ENCODE peak calls at places on chromosomes 16 and 17, in seven cellular contexts. One of them, this sample, is unnamed.

GRCh38 chr17:2782030-2782429 is 14.2 kb upstream of the RAP1GAP2 start:
- DNase-seq in A549: peak; percentile 41
- DNase-seq in nephron progenitor cell: no peak
- DNase-seq in AG09309: no peak
- DNase-seq in Caco-2: no peak
- DNase-seq in ascending aorta: no peak
- DNase-seq in mucosa of descending colon: no peak
- DNase-seq in this sample: peak; percentile 12

GRCh38 chr16:57639172-57639571 is 10.7 kb downstream of the ADGRG1 start:
- DNase-seq in A549: no peak
- DNase-seq in nephron progenitor cell: peak; percentile 83
- DNase-seq in AG09309: no peak
- DNase-seq in Caco-2: no peak
- DNase-seq in ascending aorta: no peak
- DNase-seq in mucosa of descending colon: no peak
- DNase-seq in this sample: no peak

GRCh38 chr17:57396515-57396921 is 140.2 kb downstream of the MSI2 start:
- DNase-seq in A549: no peak
- DNase-seq in nephron progenitor cell: peak; percentile 57
- DNase-seq in AG09309: no peak
- DNase-seq in Caco-2: no peak
- DNase-seq in ascending aorta: no peak
- DNase-seq in mucosa of descending colon: peak; percentile 48
- DNase-seq in this sample: no peak

GRCh38 chr17:56699186-56699895 is 105.8 kb downstream of the NOG start:
- DNase-seq in A549: peak; percentile 97
- DNase-seq in nephron progenitor cell: peak; percentile 55
- DNase-seq in AG09309: peak; percentile 85
- DNase-seq in Caco-2: peak; percentile 88
- DNase-seq in ascending aorta: peak; percentile 73
- DNase-seq in mucosa of descending colon: peak; percentile 29
- DNase-seq in this sample: peak; percentile 97

GRCh38 chr17:81448442-81448841 is 53.2 kb downstream of the BAHCC1 start:
- DNase-seq in A549: no peak
- DNase-seq in nephron progenitor cell: no peak
- DNase-seq in AG09309: no peak
- DNase-seq in Caco-2: no peak
- DNase-seq in ascending aorta: no peak
- DNase-seq in mucosa of descending colon: no peak
- DNase-seq in this sample: no peak

GRCh38 chr17:58513913-58514794 is at the start of gene MTMR4:
- DNase-seq in A549: peak; percentile 62
- DNase-seq in nephron progenitor cell: peak; percentile 90
- DNase-seq in AG09309: no peak
- DNase-seq in Caco-2: peak; percentile 87
- DNase-seq in ascending aorta: peak; percentile 91
- DNase-seq in mucosa of descending colon: peak; percentile 82
- DNase-seq in this sample: no peak

GRCh38 chr17:55795098-55795497 is 44.2 kb downstream of the PCTP start:
- DNase-seq in A549: no peak
- DNase-seq in nephron progenitor cell: no peak
- DNase-seq in AG09309: no peak
- DNase-seq in Caco-2: no peak
- DNase-seq in ascending aorta: no peak
- DNase-seq in mucosa of descending colon: no peak
- DNase-seq in this sample: no peak

GRCh38 chr17:28086519-28086918 is 44.0 kb downstream of the NLK start:
- DNase-seq in A549: no peak
- DNase-seq in nephron progenitor cell: no peak
- DNase-seq in AG09309: no peak
- DNase-seq in Caco-2: no peak
- DNase-seq in ascending aorta: no peak
- DNase-seq in mucosa of descending colon: no peak
- DNase-seq in this sample: no peak

GRCh38 chr16:49434733-49435132 is 61.1 kb downstream of the C16orf78 start:
- DNase-seq in A549: no peak
- DNase-seq in nephron progenitor cell: no peak
- DNase-seq in AG09309: no peak
- DNase-seq in Caco-2: no peak
- DNase-seq in ascending aorta: no peak
- DNase-seq in mucosa of descending colon: no peak
- DNase-seq in this sample: no peak

GRCh38 chr16:11448796-11449416 is 103.6 kb downstream of the RMI2 start:
- DNase-seq in A549: no peak
- DNase-seq in nephron progenitor cell: no peak
- DNase-seq in AG09309: no peak
- DNase-seq in Caco-2: no peak
- DNase-seq in ascending aorta: no peak
- DNase-seq in mucosa of descending colon: no peak
- DNase-seq in this sample: no peak

DNA sequence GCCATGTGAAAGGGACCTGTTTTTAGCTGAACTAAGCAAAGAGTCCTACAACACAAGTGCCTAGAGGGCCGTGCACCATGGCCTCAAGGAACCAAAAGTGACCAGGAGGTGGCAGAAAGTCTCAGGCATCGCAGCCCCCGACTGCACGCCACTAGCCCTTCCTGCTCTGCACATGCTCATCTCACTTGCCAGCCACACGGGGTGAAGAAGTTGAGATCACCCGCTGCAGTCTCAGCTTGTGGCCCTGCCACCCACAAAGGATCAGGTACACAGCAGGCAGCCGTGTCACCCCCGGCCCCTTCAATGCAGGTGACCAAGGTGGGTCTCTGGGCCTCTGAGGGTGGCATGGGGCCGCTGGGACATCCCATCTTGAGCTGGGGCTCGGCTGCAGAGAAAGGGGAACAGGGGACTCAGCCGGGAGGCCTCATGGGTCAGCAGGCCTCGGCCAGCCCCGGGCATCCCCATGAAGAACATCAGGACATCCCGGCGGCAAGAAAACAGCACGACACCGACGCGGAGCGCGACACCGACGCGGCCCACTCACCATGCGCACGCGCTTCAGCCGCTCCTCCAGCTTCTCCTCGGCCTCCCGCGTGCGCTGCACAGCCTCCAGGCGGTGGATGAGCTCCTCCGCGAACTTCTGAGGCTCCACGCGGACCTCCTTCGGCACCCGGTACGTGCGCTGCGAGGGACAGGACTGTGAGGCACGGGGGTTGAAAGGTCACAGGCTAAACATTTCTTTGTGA is 21.0 kb downstream of the PDIA2 start:
- DNase-seq in A549: peak; percentile 44
- DNase-seq in nephron progenitor cell: no peak
- DNase-seq in AG09309: no peak
- DNase-seq in Caco-2: no peak
- DNase-seq in ascending aorta: no peak
- DNase-seq in mucosa of descending colon: peak; percentile 43
- DNase-seq in this sample: no peak
- TF ChIP-seq CTCF in A549: no peak
- TF ChIP-seq CTCF in nephron progenitor cell: no peak
- TF ChIP-seq CTCF in AG09309: no peak
- TF ChIP-seq CTCF in Caco-2: peak; percentile 33
- TF ChIP-seq CTCF in ascending aorta: no peak
- TF ChIP-seq CTCF in mucosa of descending colon: no peak
- TF ChIP-seq CTCF in this sample: no peak

GRCh38 chr17:73541111-73541510 is 103.1 kb downstream of the SDK2 start:
- DNase-seq in A549: no peak
- DNase-seq in nephron progenitor cell: no peak
- DNase-seq in AG09309: no peak
- DNase-seq in Caco-2: no peak
- DNase-seq in ascending aorta: no peak
- DNase-seq in mucosa of descending colon: no peak
- DNase-seq in this sample: no peak
- TF ChIP-seq CTCF in A549: no peak
- TF ChIP-seq CTCF in nephron progenitor cell: no peak
- TF ChIP-seq CTCF in AG09309: no peak
- TF ChIP-seq CTCF in Caco-2: no peak
- TF ChIP-seq CTCF in ascending aorta: no peak
- TF ChIP-seq CTCF in mucosa of descending colon: no peak
- TF ChIP-seq CTCF in this sample: no peak

GRCh38 chr17:75622071-75622470 is 11.2 kb upstream of the SMIM5 start:
- DNase-seq in A549: no peak
- DNase-seq in nephron progenitor cell: no peak
- DNase-seq in AG09309: no peak
- DNase-seq in Caco-2: no peak
- DNase-seq in ascending aorta: no peak
- DNase-seq in mucosa of descending colon: no peak
- DNase-seq in this sample: no peak

GRCh38 chr17:75622771-75623273 is 10.4 kb upstream of the SMIM5 start:
- DNase-seq in A549: no peak
- DNase-seq in nephron progenitor cell: no peak
- DNase-seq in AG09309: no peak
- DNase-seq in Caco-2: no peak
- DNase-seq in ascending aorta: no peak
- DNase-seq in mucosa of descending colon: no peak
- DNase-seq in this sample: no peak

GRCh38 chr17:75617675-75618074 is 15.6 kb upstream of the SMIM5 start:
- DNase-seq in A549: no peak
- DNase-seq in nephron progenitor cell: no peak
- DNase-seq in AG09309: no peak
- DNase-seq in Caco-2: no peak
- DNase-seq in ascending aorta: no peak
- DNase-seq in mucosa of descending colon: no peak
- DNase-seq in this sample: no peak

GRCh38 chr17:75617218-75617617 is 16.0 kb upstream of the SMIM5 start:
- DNase-seq in A549: no peak
- DNase-seq in nephron progenitor cell: no peak
- DNase-seq in AG09309: no peak
- DNase-seq in Caco-2: peak; percentile 72
- DNase-seq in ascending aorta: no peak
- DNase-seq in mucosa of descending colon: peak; percentile 92
- DNase-seq in this sample: no peak

DNA sequence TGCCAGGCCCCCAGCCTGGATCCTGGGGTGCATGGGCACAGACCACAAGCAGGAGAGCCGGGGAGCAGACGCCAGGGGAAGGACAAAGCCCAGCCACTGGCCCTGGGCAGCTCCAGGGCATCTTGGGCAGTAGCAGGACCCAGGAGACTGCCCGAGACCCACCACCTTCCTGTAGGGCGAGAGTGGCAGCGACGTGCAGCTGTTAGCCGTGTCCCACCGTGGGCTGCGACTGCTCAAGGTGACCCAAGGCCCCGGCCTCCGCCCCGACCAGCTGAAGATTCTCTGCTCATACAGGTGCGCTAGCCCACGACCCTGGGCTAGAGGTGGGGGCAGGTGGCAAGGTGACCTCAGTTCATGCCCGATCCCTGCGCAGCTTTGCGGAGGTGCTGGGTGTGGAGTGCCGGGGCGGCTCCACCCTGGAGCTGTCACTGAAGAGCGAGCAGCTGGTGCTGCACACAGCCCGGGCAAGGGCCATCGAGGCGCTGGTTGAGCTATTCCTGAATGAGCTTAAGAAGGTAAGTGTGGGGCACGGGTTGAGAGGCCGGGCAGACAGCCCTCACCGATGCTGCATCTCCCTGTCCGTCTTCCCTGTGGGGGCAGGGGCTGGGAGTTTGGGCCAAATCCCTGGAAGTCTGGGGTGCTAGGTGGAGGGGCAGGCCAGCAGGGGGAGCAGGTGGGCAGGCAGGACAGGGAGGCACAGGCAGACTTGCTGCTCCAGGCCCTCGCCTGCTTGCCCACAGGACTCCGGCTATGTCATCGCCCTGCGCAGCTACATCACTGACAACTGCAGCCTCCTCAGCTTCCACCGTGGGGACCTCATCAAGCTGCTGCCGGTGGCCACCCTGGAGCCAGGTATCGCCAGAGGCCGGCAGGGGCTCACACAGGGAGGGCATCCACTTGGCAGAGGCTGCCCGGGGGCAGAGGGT is 13.5 kb upstream of the SMIM5 start:
- DNase-seq in A549: peak; percentile 70
- DNase-seq in nephron progenitor cell: peak; percentile 82
- DNase-seq in AG09309: no peak
- DNase-seq in Caco-2: peak; percentile 73
- DNase-seq in ascending aorta: no peak
- DNase-seq in mucosa of descending colon: no peak
- DNase-seq in this sample: no peak
- TF ChIP-seq CTCF in A549: peak; percentile 55
- TF ChIP-seq CTCF in nephron progenitor cell: peak; percentile 67
- TF ChIP-seq CTCF in AG09309: peak; percentile 73
- TF ChIP-seq CTCF in Caco-2: peak; percentile 76
- TF ChIP-seq CTCF in ascending aorta: no peak
- TF ChIP-seq CTCF in mucosa of descending colon: peak; percentile 29
- TF ChIP-seq CTCF in this sample: peak; percentile 70

GRCh38 chr16:13936596-13937081 is 16.7 kb downstream of the ERCC4 start:
- DNase-seq in A549: peak; percentile 78
- DNase-seq in nephron progenitor cell: no peak
- DNase-seq in AG09309: no peak
- DNase-seq in Caco-2: peak; percentile 47
- DNase-seq in ascending aorta: no peak
- DNase-seq in mucosa of descending colon: no peak
- DNase-seq in this sample: no peak

GRCh38 chr16:13937411-13937810 is 17.5 kb downstream of the ERCC4 start:
- DNase-seq in A549: no peak
- DNase-seq in nephron progenitor cell: no peak
- DNase-seq in AG09309: no peak
- DNase-seq in Caco-2: no peak
- DNase-seq in ascending aorta: no peak
- DNase-seq in mucosa of descending colon: no peak
- DNase-seq in this sample: no peak

GRCh38 chr16:13931845-13932244 is 11.9 kb downstream of the ERCC4 start:
- DNase-seq in A549: no peak
- DNase-seq in nephron progenitor cell: no peak
- DNase-seq in AG09309: no peak
- DNase-seq in Caco-2: no peak
- DNase-seq in ascending aorta: no peak
- DNase-seq in mucosa of descending colon: no peak
- DNase-seq in this sample: no peak

GRCh38 chr16:13938480-13938879 is 18.5 kb downstream of the ERCC4 start:
- DNase-seq in A549: no peak
- DNase-seq in nephron progenitor cell: no peak
- DNase-seq in AG09309: no peak
- DNase-seq in Caco-2: no peak
- DNase-seq in ascending aorta: no peak
- DNase-seq in mucosa of descending colon: no peak
- DNase-seq in this sample: no peak

GRCh38 chr16:13935408-13935807 is 15.5 kb downstream of the ERCC4 start:
- DNase-seq in A549: peak; percentile 30
- DNase-seq in nephron progenitor cell: peak; percentile 51
- DNase-seq in AG09309: no peak
- DNase-seq in Caco-2: no peak
- DNase-seq in ascending aorta: no peak
- DNase-seq in mucosa of descending colon: no peak
- DNase-seq in this sample: no peak
- TF ChIP-seq CTCF in A549: peak; percentile 32
- TF ChIP-seq CTCF in nephron progenitor cell: peak; percentile 61
- TF ChIP-seq CTCF in AG09309: peak; percentile 41
- TF ChIP-seq CTCF in Caco-2: peak; percentile 38
- TF ChIP-seq CTCF in ascending aorta: no peak
- TF ChIP-seq CTCF in mucosa of descending colon: peak; percentile 16
- TF ChIP-seq CTCF in this sample: peak; percentile 77